ENCODE peak calls at places on chromosomes 16 and 17, in seven cellular contexts. One of them, this sample, is unnamed.

GRCh38 chr17:63972796-63973195 is at the start of gene SCN4A:
- DNase-seq in trophoblast cell: no peak
- DNase-seq in H9: no peak
- DNase-seq in IMR-90: no peak
- DNase-seq in H1: no peak
- DNase-seq in mesendoderm: no peak
- DNase-seq in mesenchymal stem cell: no peak
- DNase-seq in this sample: no peak

GRCh38 chr16:66434619-66435430 is 7.7 kb downstream of the BEAN1 start:
- DNase-seq in mesendoderm: peak
- DNase-seq in trophoblast cell: no peak
- DNase-seq in H9: peak
- DNase-seq in H1: no peak
- DNase-seq in IMR-90: no peak
- DNase-seq in mesenchymal stem cell: no peak
- DNase-seq in this sample: no peak

GRCh38 chr17:41812176-41813038 is at the start of gene FKBP10:
- DNase-seq in mesenchymal stem cell: peak
- DNase-seq in H9: peak
- DNase-seq in H1: peak
- DNase-seq in mesendoderm: peak
- DNase-seq in IMR-90: peak
- DNase-seq in trophoblast cell: peak
- DNase-seq in this sample: peak

GRCh38 chr16:87538594-87538993 is 45.8 kb upstream of the ZCCHC14 start:
- DNase-seq in IMR-90: peak
- DNase-seq in mesendoderm: no peak
- DNase-seq in trophoblast cell: no peak
- DNase-seq in mesenchymal stem cell: no peak
- DNase-seq in H1: no peak
- DNase-seq in H9: no peak
- DNase-seq in this sample: no peak

GRCh38 chr16:49854227-49855203 is 1.4 kb downstream of the ZNF423 start:
- DNase-seq in H9: no peak
- DNase-seq in mesenchymal stem cell: peak
- DNase-seq in H1: no peak
- DNase-seq in trophoblast cell: no peak
- DNase-seq in IMR-90: no peak
- DNase-seq in mesendoderm: peak
- DNase-seq in this sample: peak

GRCh38 chr16:28826141-28826540 is 3.3 kb downstream of the ATXN2L start:
- DNase-seq in H1: no peak
- DNase-seq in H9: no peak
- DNase-seq in trophoblast cell: no peak
- DNase-seq in mesenchymal stem cell: peak
- DNase-seq in IMR-90: peak
- DNase-seq in mesendoderm: no peak
- DNase-seq in this sample: no peak

GRCh38 chr17:63785556-63785955 is 11.6 kb downstream of the DDX42 start:
- DNase-seq in trophoblast cell: no peak
- DNase-seq in mesenchymal stem cell: peak
- DNase-seq in mesendoderm: no peak
- DNase-seq in H9: no peak
- DNase-seq in IMR-90: peak
- DNase-seq in H1: no peak
- DNase-seq in this sample: no peak

GRCh38 chr17:50550661-50551432 is 3.9 kb downstream of the SPATA20 start:
- DNase-seq in mesendoderm: peak
- DNase-seq in mesenchymal stem cell: peak
- DNase-seq in IMR-90: peak
- DNase-seq in H9: peak
- DNase-seq in trophoblast cell: peak
- DNase-seq in H1: peak
- DNase-seq in this sample: peak

GRCh38 chr16:12329246-12329995 is 352.9 kb downstream of the SNX29 start:
- DNase-seq in trophoblast cell: no peak
- DNase-seq in H1: no peak
- DNase-seq in IMR-90: no peak
- DNase-seq in H9: no peak
- DNase-seq in mesendoderm: no peak
- DNase-seq in mesenchymal stem cell: no peak
- DNase-seq in this sample: no peak

GRCh38 chr17:48734328-48735056 is 5.9 kb upstream of the HOXB13 start:
- DNase-seq in H9: no peak
- DNase-seq in mesendoderm: no peak
- DNase-seq in mesenchymal stem cell: no peak
- DNase-seq in trophoblast cell: no peak
- DNase-seq in H1: no peak
- DNase-seq in IMR-90: no peak
- DNase-seq in this sample: no peak

GRCh38 chr17:80352991-80353665 is 61.8 kb upstream of the ENDOV start:
- DNase-seq in IMR-90: no peak
- DNase-seq in H1: no peak
- DNase-seq in H9: no peak
- DNase-seq in trophoblast cell: no peak
- DNase-seq in mesenchymal stem cell: no peak
- DNase-seq in mesendoderm: no peak
- DNase-seq in this sample: no peak
- H3K23ac ChIP-seq in IMR-90: no peak
- H3K23ac ChIP-seq in H1: no peak
- H3K23ac ChIP-seq in H9: no peak
- H3K23ac ChIP-seq in trophoblast cell: no peak
- H3K23ac ChIP-seq in mesenchymal stem cell: no peak
- H3K23ac ChIP-seq in mesendoderm: no peak
- H3K23ac ChIP-seq in this sample: peak

GRCh38 chr17:11651089-11651488 is 52.8 kb downstream of the DNAH9 start:
- DNase-seq in mesenchymal stem cell: no peak
- DNase-seq in trophoblast cell: no peak
- DNase-seq in IMR-90: no peak
- DNase-seq in mesendoderm: no peak
- DNase-seq in H9: no peak
- DNase-seq in H1: no peak
- DNase-seq in this sample: no peak
- H3K27ac ChIP-seq in mesenchymal stem cell: no peak
- H3K27ac ChIP-seq in trophoblast cell: no peak
- H3K27ac ChIP-seq in IMR-90: no peak
- H3K27ac ChIP-seq in mesendoderm: no peak
- H3K27ac ChIP-seq in H9: no peak
- H3K27ac ChIP-seq in H1: no peak
- H3K27ac ChIP-seq in this sample: no peak

GRCh38 chr16:72013389-72013788 is 4.8 kb downstream of the DHODH start:
- DNase-seq in H1: no peak
- DNase-seq in trophoblast cell: peak
- DNase-seq in IMR-90: peak
- DNase-seq in H9: no peak
- DNase-seq in mesenchymal stem cell: no peak
- DNase-seq in mesendoderm: no peak
- DNase-seq in this sample: no peak

GRCh38 chr16:72014675-72015074 is 6.1 kb downstream of the DHODH start:
- DNase-seq in H9: no peak
- DNase-seq in mesenchymal stem cell: no peak
- DNase-seq in mesendoderm: no peak
- DNase-seq in H1: no peak
- DNase-seq in trophoblast cell: peak
- DNase-seq in IMR-90: no peak
- DNase-seq in this sample: no peak

GRCh38 chr16:72015124-72015523 is 6.6 kb downstream of the DHODH start:
- DNase-seq in H9: no peak
- DNase-seq in mesendoderm: no peak
- DNase-seq in IMR-90: no peak
- DNase-seq in trophoblast cell: no peak
- DNase-seq in mesenchymal stem cell: no peak
- DNase-seq in H1: no peak
- DNase-seq in this sample: no peak

GRCh38 chr16:72012607-72013006 is 4.1 kb downstream of the DHODH start:
- DNase-seq in H9: no peak
- DNase-seq in mesenchymal stem cell: no peak
- DNase-seq in IMR-90: no peak
- DNase-seq in mesendoderm: peak
- DNase-seq in H1: no peak
- DNase-seq in trophoblast cell: no peak
- DNase-seq in this sample: no peak

GRCh38 chr16:72013888-72014538 is 5.5 kb downstream of the DHODH start:
- DNase-seq in H9: no peak
- DNase-seq in H1: no peak
- DNase-seq in mesenchymal stem cell: no peak
- DNase-seq in trophoblast cell: no peak
- DNase-seq in IMR-90: no peak
- DNase-seq in mesendoderm: peak
- DNase-seq in this sample: no peak
- H3K23ac ChIP-seq in H9: no peak
- H3K23ac ChIP-seq in H1: no peak
- H3K23ac ChIP-seq in mesenchymal stem cell: peak
- H3K23ac ChIP-seq in trophoblast cell: no peak
- H3K23ac ChIP-seq in IMR-90: no peak
- H3K23ac ChIP-seq in mesendoderm: no peak
- H3K23ac ChIP-seq in this sample: no peak

GRCh38 chr17:27978689-27979175 is 63.7 kb upstream of the NLK start:
- DNase-seq in trophoblast cell: peak
- DNase-seq in H1: no peak
- DNase-seq in mesendoderm: no peak
- DNase-seq in H9: no peak
- DNase-seq in IMR-90: peak
- DNase-seq in mesenchymal stem cell: no peak
- DNase-seq in this sample: no peak
- H3K27ac ChIP-seq in trophoblast cell: no peak
- H3K27ac ChIP-seq in H1: no peak
- H3K27ac ChIP-seq in mesendoderm: no peak
- H3K27ac ChIP-seq in H9: no peak
- H3K27ac ChIP-seq in IMR-90: no peak
- H3K27ac ChIP-seq in mesenchymal stem cell: no peak
- H3K27ac ChIP-seq in this sample: no peak

GRCh38 chr16:76681296-76681695 is 404.1 kb downstream of the CNTNAP4 start:
- DNase-seq in IMR-90: no peak
- DNase-seq in H1: no peak
- DNase-seq in H9: no peak
- DNase-seq in mesenchymal stem cell: no peak
- DNase-seq in trophoblast cell: no peak
- DNase-seq in mesendoderm: no peak
- DNase-seq in this sample: no peak

GRCh38 chr16:76676356-76676755 is 399.2 kb downstream of the CNTNAP4 start:
- DNase-seq in IMR-90: no peak
- DNase-seq in H1: no peak
- DNase-seq in trophoblast cell: peak
- DNase-seq in H9: peak
- DNase-seq in mesendoderm: peak
- DNase-seq in mesenchymal stem cell: no peak
- DNase-seq in this sample: no peak
- H3K23ac ChIP-seq in IMR-90: no peak
- H3K23ac ChIP-seq in H1: no peak
- H3K23ac ChIP-seq in trophoblast cell: no peak
- H3K23ac ChIP-seq in H9: no peak
- H3K23ac ChIP-seq in mesendoderm: no peak
- H3K23ac ChIP-seq in mesenchymal stem cell: no peak
- H3K23ac ChIP-seq in this sample: no peak

GRCh38 chr16:84867696-84868095 is 47.9 kb downstream of the CRISPLD2 start:
- DNase-seq in mesendoderm: no peak
- DNase-seq in trophoblast cell: no peak
- DNase-seq in mesenchymal stem cell: no peak
- DNase-seq in H1: no peak
- DNase-seq in H9: no peak
- DNase-seq in IMR-90: no peak
- DNase-seq in this sample: no peak
- H3K27ac ChIP-seq in mesendoderm: no peak
- H3K27ac ChIP-seq in trophoblast cell: no peak
- H3K27ac ChIP-seq in mesenchymal stem cell: no peak
- H3K27ac ChIP-seq in H1: no peak
- H3K27ac ChIP-seq in H9: no peak
- H3K27ac ChIP-seq in IMR-90: no peak
- H3K27ac ChIP-seq in this sample: no peak

DNA sequence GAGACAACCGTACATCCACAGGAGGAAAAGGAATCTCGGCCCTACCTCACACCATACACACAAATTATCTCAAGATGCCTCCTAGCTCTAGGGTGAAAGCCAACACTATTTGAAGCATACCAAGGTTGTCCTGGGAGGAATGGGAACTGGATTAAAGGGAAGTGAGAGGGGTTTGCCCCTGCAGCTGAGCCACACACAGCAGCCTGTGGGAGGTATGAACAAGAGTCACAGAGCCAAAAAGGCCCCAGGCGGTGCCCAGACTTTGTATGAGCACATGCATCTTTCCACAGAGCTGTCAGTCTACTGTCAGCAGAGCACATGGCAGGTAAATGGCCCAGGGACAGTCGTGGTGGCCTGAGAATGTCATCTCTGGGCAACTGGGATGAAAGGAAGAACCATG is 31.0 kb upstream of the RCVRN start:
- DNase-seq in H9: no peak
- DNase-seq in H1: no peak
- DNase-seq in IMR-90: no peak
- DNase-seq in mesenchymal stem cell: no peak
- DNase-seq in trophoblast cell: no peak
- DNase-seq in mesendoderm: no peak
- DNase-seq in this sample: no peak
- H3K23ac ChIP-seq in H9: no peak
- H3K23ac ChIP-seq in H1: no peak
- H3K23ac ChIP-seq in IMR-90: no peak
- H3K23ac ChIP-seq in mesenchymal stem cell: no peak
- H3K23ac ChIP-seq in trophoblast cell: no peak
- H3K23ac ChIP-seq in mesendoderm: no peak
- H3K23ac ChIP-seq in this sample: no peak

This sample was measured in neuronal stem cell.